ENCODE peak calls at places on chromosomes 12 and 14, in seven cellular contexts. R is HepG2, C is PC-3, Q is GM23248, L is endothelial cell of umbilical vein, X is K562, N is MM.1S. E is an unnamed sample. For H3K9me3, the result is how much of the 10 kb centered on the place peaks cover.

GRCh38 chr14:35374273-35374681 is 30.3 kb downstream of the NFKBIA start:
- DNase-seq in N (no peak), X (no peak), C (peak), Q (peak), R (peak), L (peak), E (peak)

GRCh38 chr14:53355581-53356112 is 202.5 kb upstream of the DDHD1 start:
- DNase-seq in C (peak), R (no peak), Q (peak), N (no peak), L (peak), X (no peak), E (peak)

GRCh38 chr12:81077686-81078441 is at the start of gene ACSS3:
- DNase-seq in C (no peak), L (no peak), X (no peak), N (no peak), Q (peak), R (peak), E (peak)

GRCh38 chr12:41055875-41056577 is 132.1 kb upstream of the PDZRN4 start:
- DNase-seq in X (no peak), L (no peak), N (no peak), R (no peak), C (peak), Q (peak), E (peak)

GRCh38 chr12:104387190-104387589 is 69.6 kb upstream of the CHST11 start:
- DNase-seq in L (no peak), N (no peak), R (no peak), X (peak), Q (no peak), C (no peak), E (no peak)

GRCh38 chr12:89663577-89664357 is 44.9 kb downstream of the ATP2B1 start:
- DNase-seq in C (peak), R (no peak), Q (peak), N (no peak), X (peak), L (peak), E (peak)

GRCh38 chr12:54355104-54355815 is 9.0 kb downstream of the GPR84 start:
- DNase-seq in N (no peak), R (no peak), X (no peak), L (no peak), Q (no peak), C (no peak), E (no peak)

GRCh38 chr14:68794856-68795601 is 2.2 kb upstream of the ZFP36L1 start:
- DNase-seq in X (peak), Q (peak), C (peak), N (peak), R (no peak), L (peak), E (peak)

GRCh38 chr14:69487226-69487625 is 2.7 kb downstream of the PLEKHD1 start:
- DNase-seq in X (no peak), N (no peak), R (no peak), Q (no peak), L (no peak), C (no peak), E (no peak)

GRCh38 chr14:96108061-96108795 is 69.1 kb downstream of the C14orf132 start:
- DNase-seq in Q (no peak), L (no peak), C (no peak), X (no peak), R (no peak), N (no peak), E (no peak)

GRCh38 chr12:50248883-50249282 is 34.4 kb downstream of the LIMA1 start:
- DNase-seq in Q (peak), C (no peak), L (no peak), X (no peak), R (no peak), N (no peak), E (no peak)

GRCh38 chr12:54890339-54890738 is 36.0 kb downstream of the MUCL1 start:
- DNase-seq in N (no peak), C (peak), R (no peak), L (no peak), X (no peak), Q (no peak), E (no peak)

GRCh38 chr12:94276725-94277124 is 128.3 kb downstream of the PLXNC1 start:
- DNase-seq in C (no peak), R (peak), L (no peak), Q (no peak), N (no peak), X (no peak), E (no peak)

GRCh38 chr14:60722836-60723217 is 1.3 kb downstream of the SIX4 start:
- DNase-seq in L (peak), Q (peak), N (no peak), X (peak), R (no peak), C (no peak), E (peak)

GRCh38 chr12:32390572-32391219 is 8.7 kb upstream of the FGD4 start:
- DNase-seq in R (peak), X (no peak), C (no peak), L (peak), Q (peak), N (no peak), E (no peak)

GRCh38 chr12:91276529-91276928 is 93.9 kb upstream of the DCN start:
- DNase-seq in L (no peak), N (no peak), R (no peak), X (no peak), Q (no peak), C (no peak), E (peak)

GRCh38 chr12:105775351-105775750 is 363.4 kb downstream of the NUAK1 start:
- DNase-seq in N (no peak), R (no peak), L (peak), X (peak), Q (peak), C (peak), E (peak)

GRCh38 chr14:35932659-35933159 is 106.6 kb downstream of the BRMS1L start:
- DNase-seq in N (peak), L (no peak), R (no peak), X (no peak), Q (no peak), C (peak), E (no peak)

GRCh38 chr14:77458249-77458950 is 507 bp downstream of the AHSA1 start:
- DNase-seq in Q (peak), R (peak), C (peak), N (peak), L (no peak), X (peak), E (peak)

GRCh38 chr12:76310110-76310509 is 38.1 kb downstream of the BBS10 start:
- DNase-seq in N (no peak), Q (peak), R (no peak), L (no peak), C (peak), X (no peak), E (peak)

GRCh38 chr12:48159976-48160525 is 2.7 kb upstream of the ASB8 start:
- DNase-seq in N (no peak), R (no peak), X (no peak), C (no peak), Q (peak), L (no peak), E (no peak)

GRCh38 chr12:10098762-10099161 is at the start of gene CLEC1A:
- DNase-seq in L (peak), C (no peak), N (no peak), Q (no peak), X (no peak), R (no peak), E (peak)

GRCh38 chr12:88298014-88298682 is 156.0 kb downstream of the TMTC3 start:
- DNase-seq in Q (peak), X (no peak), C (peak), N (no peak), L (peak), R (no peak), E (no peak)

GRCh38 chr12:41011939-41012338 is 176.2 kb upstream of the PDZRN4 start:
- DNase-seq in C (no peak), N (peak), L (peak), Q (no peak), R (peak), X (peak), E (peak)

GRCh38 chr12:122835693-122836026 is 403 bp downstream of the HIP1R start:
- DNase-seq in N (peak), X (peak), C (peak), R (no peak), L (no peak), Q (no peak), E (no peak)

GRCh38 chr14:37142835-37143499 is 29.4 kb downstream of the SLC25A21 start:
- DNase-seq in N (no peak), Q (peak), X (no peak), L (peak), C (peak), R (peak), E (peak)

GRCh38 chr12:54401127-54401526 is 16.6 kb upstream of the ZNF385A start:
- DNase-seq in C (no peak), X (no peak), Q (no peak), N (no peak), R (no peak), L (no peak), E (no peak)

GRCh38 chr12:75635606-75636444 is 124.4 kb upstream of the KRR1 start:
- DNase-seq in C (peak), N (peak), R (peak), Q (peak), X (peak), L (peak), E (peak)

GRCh38 chr12:68435816-68436215 is 103.7 kb upstream of the MDM1 start:
- DNase-seq in Q (no peak), X (no peak), R (no peak), C (peak), N (no peak), L (no peak), E (no peak)

GRCh38 chr12:24960222-24960855 is 11.4 kb upstream of the BCAT1 start:
- DNase-seq in Q (peak), C (peak), R (peak), X (peak), N (peak), L (peak), E (peak)

GRCh38 chr14:96264850-96265249 is 8.8 kb downstream of the BDKRB1 start:
- DNase-seq in L (no peak), R (no peak), Q (peak), X (peak), C (peak), N (no peak), E (peak)

GRCh38 chr14:55434805-55435174 is 5.6 kb downstream of the TBPL2 start:
- DNase-seq in X (no peak), N (no peak), Q (no peak), L (no peak), R (peak), C (peak), E (no peak)

GRCh38 chr14:55441286-55441685 is 870 bp upstream of the TBPL2 start:
- DNase-seq in Q (no peak), X (no peak), R (no peak), C (peak), N (no peak), L (no peak), E (no peak)

GRCh38 chr14:55438066-55438683 is 2.2 kb downstream of the TBPL2 start:
- DNase-seq in R (peak), X (peak), Q (peak), N (no peak), C (peak), L (peak), E (peak)

GRCh38 chr14:55436530-55436929 is 3.9 kb downstream of the TBPL2 start:
- DNase-seq in L (no peak), X (no peak), N (no peak), R (no peak), C (no peak), Q (peak), E (no peak)

GRCh38 chr14:55440385-55440784 is at the start of gene TBPL2:
- DNase-seq in N (no peak), R (no peak), Q (no peak), X (no peak), L (no peak), C (no peak), E (no peak)
- H3K9me3 ChIP-seq in N (under half), R (under half), Q (under half), X (under half), L (under half), C (under half), E (under half)

GRCh38 chr12:11717533-11717961 is 68.1 kb downstream of the ETV6 start:
- DNase-seq in L (no peak), X (no peak), C (no peak), R (peak), N (no peak), Q (peak), E (no peak)
- H3K9ac ChIP-seq in L (no peak), X (no peak), C (no peak), R (no peak), N (no peak), Q (peak), E (no peak)

GRCh38 chr12:34297126-34297789 is 275.0 kb downstream of the ALG10 start:
- DNase-seq in R (no peak), Q (no peak), C (no peak), X (no peak), L (no peak), N (no peak), E (no peak)
- H3K9me3 ChIP-seq in R (under half), Q (under half), C (under half), X (under half), L (under half), N (under half), E (under half)

GRCh38 chr14:47676301-47676617 is 854 bp upstream of the MDGA2 start:
- DNase-seq in L (no peak), R (no peak), X (no peak), C (no peak), N (no peak), Q (no peak), E (no peak)

GRCh38 chr14:47674546-47675238 is 713 bp downstream of the MDGA2 start:
- DNase-seq in L (no peak), X (no peak), C (no peak), R (no peak), N (no peak), Q (no peak), E (no peak)

GRCh38 chr14:47675239-47675488 is 241 bp downstream of the MDGA2 start:
- DNase-seq in L (no peak), N (no peak), C (no peak), R (no peak), Q (no peak), X (no peak), E (no peak)

GRCh38 chr14:47674148-47674545 is 1.3 kb downstream of the MDGA2 start:
- DNase-seq in Q (no peak), X (no peak), C (no peak), R (no peak), L (no peak), N (no peak), E (no peak)

DNA sequence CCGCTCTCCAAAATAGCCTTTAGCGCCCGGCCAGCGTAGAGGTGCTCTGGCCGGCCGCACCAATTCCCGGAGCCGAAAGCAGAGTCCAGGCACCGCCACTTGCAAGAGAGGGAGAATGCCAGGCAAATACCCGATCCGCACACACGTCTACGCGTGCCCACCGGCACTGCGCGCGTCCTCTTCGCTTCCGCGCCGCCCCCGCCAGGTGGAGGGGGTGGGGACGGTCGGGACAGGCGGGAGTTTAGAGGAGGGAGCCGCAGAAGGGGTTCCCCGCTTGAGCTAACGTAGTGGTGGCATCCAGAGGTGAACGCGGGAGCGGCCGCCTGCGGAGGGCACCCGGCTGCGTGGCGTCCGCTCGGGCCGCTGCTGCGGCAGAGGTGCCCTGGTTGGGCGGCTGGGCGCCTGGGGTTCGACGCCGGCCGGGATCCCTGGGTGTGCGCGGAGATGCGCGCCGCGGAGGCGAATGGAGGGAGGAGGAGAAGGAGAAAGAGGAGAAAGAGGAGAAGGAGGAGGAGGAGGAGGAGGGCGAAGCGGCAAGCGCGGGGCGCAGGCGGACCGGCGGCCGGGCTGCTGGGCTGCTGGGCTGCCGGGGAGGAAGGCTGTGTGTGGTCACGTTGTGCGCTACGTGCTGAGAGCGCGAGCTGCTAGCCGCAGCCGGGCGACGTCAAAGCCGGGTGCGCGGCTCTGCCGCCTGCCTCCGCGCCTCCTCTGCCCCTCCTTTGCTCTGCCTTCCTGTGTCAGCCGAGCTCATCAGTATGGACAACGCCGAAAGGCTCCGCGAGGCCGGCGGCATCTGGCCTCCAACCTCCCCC is at the start of gene MDGA2:
- DNase-seq in N (no peak), L (no peak), Q (peak), R (no peak), C (no peak), X (no peak), E (no peak)
- H3K9ac ChIP-seq in N (no peak), L (no peak), Q (no peak), R (no peak), C (no peak), X (no peak), E (no peak)

GRCh38 chr12:132530851-132531250 is 40.9 kb downstream of the FBRSL1 start:
- DNase-seq in N (no peak), L (no peak), Q (no peak), X (no peak), R (no peak), C (no peak), E (no peak)
- H3K9me3 ChIP-seq in N (under half), L (under half), Q (under half), X (under half), R (under half), C (under half), E (under half)

GRCh38 chr12:117113231-117113630 is 14.0 kb upstream of the TESC start:
- DNase-seq in N (no peak), R (no peak), X (no peak), L (no peak), C (no peak), Q (no peak), E (no peak)

GRCh38 chr12:117114784-117115183 is 15.6 kb upstream of the TESC start:
- DNase-seq in L (no peak), N (no peak), R (no peak), Q (no peak), X (no peak), C (no peak), E (no peak)

GRCh38 chr12:117112268-117112595 is 13.0 kb upstream of the TESC start:
- DNase-seq in N (no peak), R (no peak), L (no peak), C (no peak), Q (no peak), X (no peak), E (no peak)

GRCh38 chr12:117109943-117110342 is 10.7 kb upstream of the TESC start:
- DNase-seq in C (no peak), R (no peak), L (no peak), Q (no peak), X (no peak), N (no peak), E (no peak)

GRCh38 chr12:117111386-117112267 is 12.4 kb upstream of the TESC start:
- DNase-seq in R (no peak), N (peak), L (no peak), C (no peak), X (peak), Q (no peak), E (no peak)
- H3K9ac ChIP-seq in R (peak), N (peak), L (no peak), C (no peak), X (no peak), Q (no peak), E (no peak)

E was measured in adipocyte.